ENCODE peak calls at places on chromosomes 4 and X, in six cellular contexts. I is thyroid gland, X is heart left ventricle, Y is stomach, U is breast epithelium, A is adrenal gland. H is an unnamed sample. For H3K4me1, the result is how much of the 10 kb centered on the place peaks cover.

GRCh38 chr4:118033148-118034060 is 882 bp upstream of the NDST3 start:
- DNase-seq in I (peak), X (peak), Y (peak), U (no peak), A (peak), H (no peak)

GRCh38 chrX:96538104-96538725 is 146.4 kb upstream of the DIAPH2 start:
- DNase-seq in I (no peak), X (no peak), Y (peak), U (no peak), A (no peak), H (no peak)

GRCh38 chr4:162347492-162348213 is 183.9 kb upstream of the FSTL5 start:
- DNase-seq in I (peak), X (no peak), Y (no peak), U (no peak), A (no peak), H (no peak)

GRCh38 chr4:123481034-123481433 is 84.4 kb downstream of the SPRY1 start:
- DNase-seq in I (no peak), X (no peak), Y (no peak), U (no peak), A (no peak), H (no peak)

GRCh38 chr4:158229768-158230167 is 19.5 kb downstream of the TMEM144 start:
- DNase-seq in I (no peak), X (no peak), Y (no peak), U (no peak), A (no peak), H (no peak)

GRCh38 chrX:866441-866990 is 235.9 kb downstream of the SHOX start:
- DNase-seq in I (no peak), X (no peak), Y (no peak), U (no peak), A (no peak), H (no peak)

GRCh38 chr4:188691811-188692210 is 552.6 kb downstream of the TRIML1 start:
- DNase-seq in I (no peak), X (no peak), Y (no peak), U (no peak), A (no peak), H (no peak)

GRCh38 chr4:158129649-158130048 is 43.2 kb downstream of the GASK1B start:
- DNase-seq in I (no peak), X (no peak), Y (no peak), U (no peak), A (no peak), H (no peak)

GRCh38 chrX:43493751-43494150 is 162.3 kb upstream of the MAOA start:
- DNase-seq in I (no peak), X (no peak), Y (no peak), U (no peak), A (no peak), H (no peak)

GRCh38 chr4:16785800-16786527 is 112.5 kb downstream of the LDB2 start:
- DNase-seq in I (no peak), X (no peak), Y (no peak), U (no peak), A (no peak), H (no peak)

GRCh38 chrX:153379971-153380581 is 21.1 kb downstream of the PNMA6E start:
- DNase-seq in I (peak), X (no peak), Y (no peak), U (no peak), A (peak), H (no peak)

GRCh38 chr4:109410226-109410625 is 23.4 kb upstream of the SEC24B start:
- DNase-seq in I (no peak), X (no peak), Y (no peak), U (no peak), A (no peak), H (no peak)

GRCh38 chr4:169102011-169102410 is 92.0 kb upstream of the CBR4 start:
- DNase-seq in I (no peak), X (no peak), Y (no peak), U (no peak), A (no peak), H (no peak)

GRCh38 chrX:68842351-68842750 is 13.5 kb downstream of the EFNB1 start:
- DNase-seq in I (no peak), X (no peak), Y (no peak), U (no peak), A (no peak), H (no peak)

GRCh38 chrX:13691845-13692334 is 3.0 kb downstream of the RAB9A start:
- DNase-seq in I (no peak), X (no peak), Y (no peak), U (no peak), A (peak), H (no peak)

GRCh38 chr4:132056466-132056865 is 1092.6 kb upstream of the PCDH10 start:
- DNase-seq in I (no peak), X (no peak), Y (no peak), U (no peak), A (no peak), H (no peak)

GRCh38 chr4:180990931-180991330 is 1252.3 kb upstream of the TENM3 start:
- DNase-seq in I (no peak), X (no peak), Y (no peak), U (no peak), A (no peak), H (no peak)

GRCh38 chr4:44965446-44966095 is 239.2 kb upstream of the GNPDA2 start:
- DNase-seq in I (no peak), X (no peak), Y (no peak), U (no peak), A (no peak), H (no peak)

GRCh38 chr4:41468122-41468521 is 69.8 kb upstream of the LIMCH1 start:
- DNase-seq in I (peak), X (no peak), Y (no peak), U (no peak), A (no peak), H (no peak)

GRCh38 chrX:54473993-54474859 is 21.8 kb downstream of the FGD1 start:
- DNase-seq in I (no peak), X (no peak), Y (no peak), U (no peak), A (no peak), H (no peak)

GRCh38 chrX:140709421-140709846 is at the start of gene LINC00632:
- DNase-seq in I (no peak), X (no peak), Y (no peak), U (no peak), A (no peak), H (no peak)

GRCh38 chr4:124191329-124191728 is 521.2 kb downstream of the ANKRD50 start:
- DNase-seq in I (no peak), X (no peak), Y (no peak), U (no peak), A (no peak), H (no peak)

GRCh38 chr4:16721618-16722291 is 176.7 kb downstream of the LDB2 start:
- DNase-seq in I (no peak), X (no peak), Y (no peak), U (no peak), A (no peak), H (no peak)

GRCh38 chr4:122313001-122313400 is 65.8 kb upstream of the ADAD1 start:
- DNase-seq in I (no peak), X (no peak), Y (no peak), U (no peak), A (no peak), H (no peak)

GRCh38 chrX:139766545-139766983 is 58.6 kb upstream of the MCF2 start:
- DNase-seq in I (no peak), X (no peak), Y (no peak), U (no peak), A (no peak), H (no peak)

GRCh38 chr4:95095352-95095974 is 337.7 kb downstream of the BMPR1B start:
- DNase-seq in I (no peak), X (no peak), Y (no peak), U (no peak), A (no peak), H (no peak)

GRCh38 chr4:87089368-87089767 is 131.1 kb downstream of the KLHL8 start:
- DNase-seq in I (no peak), X (no peak), Y (no peak), U (no peak), A (no peak), H (no peak)

GRCh38 chr4:164204434-164204833 is 549.5 kb upstream of the SMIM31 start:
- DNase-seq in I (no peak), X (no peak), Y (no peak), U (no peak), A (no peak), H (no peak)

DNA sequence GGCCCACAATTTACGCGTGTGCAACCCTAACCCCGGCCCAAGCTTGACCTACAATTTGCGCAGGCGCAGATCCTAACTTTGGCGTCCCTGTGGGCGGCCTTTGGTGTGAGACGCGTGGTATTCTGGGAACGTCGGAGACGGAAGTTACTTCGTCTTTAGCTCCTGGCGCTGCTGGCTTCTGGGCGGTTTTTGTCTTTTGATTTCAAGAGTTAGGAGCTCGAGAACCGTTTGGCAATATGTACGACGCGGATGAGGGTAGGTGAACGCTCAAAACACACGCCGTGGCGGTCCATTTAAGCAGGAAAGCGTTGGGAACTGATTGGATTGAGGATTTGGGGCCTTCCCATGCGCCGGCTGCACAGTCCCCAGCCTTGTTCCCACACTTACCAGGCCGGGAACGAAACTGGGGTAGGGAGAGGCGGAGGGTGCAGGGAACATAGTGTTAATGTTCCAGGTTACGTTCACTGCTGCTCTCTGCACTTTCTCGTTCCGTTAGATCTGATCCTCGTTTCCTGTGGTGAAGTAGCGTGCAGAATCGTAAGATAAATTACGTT is at the start of gene POLR2B:
- DNase-seq in I (peak), X (peak), Y (peak), U (peak), A (peak), H (peak)
- TF ChIP-seq POLR2A in I (peak), X (no peak), Y (peak), U (peak), A (peak), H (peak)

DNA sequence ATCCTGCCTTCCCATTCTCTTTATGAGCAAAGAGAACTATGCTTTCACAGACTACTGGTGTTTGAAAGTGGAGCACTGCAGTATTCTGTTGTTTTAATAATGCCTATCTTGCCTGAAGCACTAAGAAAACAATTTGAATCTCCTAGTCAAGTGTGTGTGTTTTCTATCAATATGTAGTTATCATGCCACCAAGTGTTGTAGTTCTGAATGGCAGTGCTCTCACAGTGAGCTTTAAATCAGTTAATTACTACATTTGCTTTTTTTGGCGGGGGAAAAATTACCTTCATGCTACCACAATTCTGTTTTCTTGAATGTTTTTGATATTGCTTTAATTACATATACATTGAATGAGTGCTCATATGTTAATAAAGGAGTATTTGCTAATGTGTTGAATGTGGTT is 143.6 kb upstream of the FAM47A start:
- DNase-seq in I (no peak), X (no peak), Y (no peak), U (no peak), A (no peak), H (no peak)
- H3K4me3 ChIP-seq in I (no peak), X (no peak), Y (no peak), U (no peak), A (no peak), H (no peak)

DNA sequence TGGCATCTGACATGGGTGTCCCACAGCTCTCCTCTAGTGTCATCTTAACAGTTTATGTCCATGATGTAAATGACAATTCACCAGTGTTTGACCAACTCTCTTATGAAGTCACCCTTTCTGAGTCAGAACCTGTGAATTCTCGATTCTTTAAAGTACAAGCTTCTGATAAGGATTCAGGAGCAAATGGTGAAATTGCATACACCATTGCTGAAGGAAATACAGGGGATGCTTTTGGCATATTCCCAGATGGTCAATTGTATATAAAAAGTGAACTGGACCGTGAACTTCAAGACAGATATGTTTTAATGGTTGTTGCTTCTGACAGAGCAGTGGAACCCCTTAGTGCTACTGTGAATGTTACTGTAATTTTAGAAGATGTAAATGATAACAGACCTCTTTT is 4.6 kb downstream of the FAT4 start:
- DNase-seq in I (no peak), X (no peak), Y (no peak), U (no peak), A (no peak), H (no peak)
- H3K4me1 ChIP-seq in I (under half), X (under half), Y (half or more), U (under half), A (under half), H (under half)

DNA sequence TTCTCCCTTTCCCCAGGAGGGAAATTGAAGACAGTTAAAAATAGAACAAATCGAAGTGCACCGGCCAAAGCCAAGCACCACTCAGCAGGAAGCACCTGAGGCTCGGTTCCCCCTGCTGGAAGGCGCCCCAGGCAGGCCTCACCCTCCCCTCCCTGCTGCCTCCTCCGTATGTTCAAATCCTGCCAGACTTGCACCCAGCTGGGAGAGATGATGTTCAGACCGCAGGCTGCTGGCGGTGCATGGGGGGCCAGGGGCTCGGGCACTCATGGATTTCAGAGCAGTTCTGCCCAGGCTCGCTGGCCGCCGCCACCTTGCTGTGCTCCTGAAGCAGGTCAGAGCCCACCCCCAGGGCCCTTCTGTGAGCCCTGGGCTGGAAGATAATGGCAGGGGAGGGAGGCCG is 91.4 kb downstream of the DCTD start:
- DNase-seq in I (peak), X (no peak), Y (no peak), U (no peak), A (no peak), H (no peak)
- TF ChIP-seq POLR2A in I (no peak), X (no peak), Y (no peak), U (no peak), A (no peak), H (no peak)

DNA sequence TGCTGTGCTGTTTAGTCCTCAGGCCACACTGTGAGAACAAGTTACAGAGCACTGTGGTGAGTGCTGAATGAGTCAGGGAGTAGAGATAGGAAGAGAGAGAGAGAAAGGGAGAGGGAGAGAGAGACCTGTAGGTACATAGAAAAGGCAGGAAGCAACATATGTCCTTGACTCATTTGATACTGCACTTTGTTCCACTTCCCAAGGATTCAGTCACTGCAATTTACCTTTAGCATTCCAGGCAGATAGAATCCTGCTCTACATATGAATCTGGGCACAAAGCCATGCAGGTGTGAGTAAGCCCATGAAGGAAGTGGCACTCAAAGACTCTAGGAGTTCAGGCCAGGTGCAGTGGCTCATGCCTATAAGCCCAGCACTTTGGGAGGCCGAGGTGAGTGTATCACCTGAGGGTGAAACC is 1.0 kb upstream of the DAPP1 start:
- DNase-seq in I (peak), X (no peak), Y (peak), U (no peak), A (no peak), H (no peak)
- H3K4me3 ChIP-seq in I (no peak), X (no peak), Y (no peak), U (no peak), A (no peak), H (no peak)

GRCh38 chr4:184450045-184450444 is 24.3 kb downstream of the IRF2 start:
- DNase-seq in I (no peak), X (no peak), Y (no peak), U (no peak), A (no peak), H (no peak)
- H3K4me1 ChIP-seq in I (under half), X (under half), Y (half or more), U (under half), A (half or more), H (half or more)

GRCh38 chrX:57121162-57121741 is at the start of gene SPIN2B:
- DNase-seq in I (peak), X (peak), Y (peak), U (peak), A (peak), H (peak)
- TF ChIP-seq POLR2A in I (peak), X (no peak), Y (no peak), U (no peak), A (peak), H (peak)

GRCh38 chr4:93029774-93030173 is 726.0 kb downstream of the GRID2 start:
- DNase-seq in I (no peak), X (no peak), Y (no peak), U (no peak), A (no peak), H (no peak)
- H3K4me3 ChIP-seq in I (no peak), X (no peak), Y (no peak), U (no peak), A (no peak), H (no peak)

GRCh38 chr4:84917087-84917821 is 49.2 kb downstream of the WDFY3 start:
- DNase-seq in I (no peak), X (no peak), Y (no peak), U (no peak), A (no peak), H (no peak)
- H3K4me1 ChIP-seq in I (under half), X (under half), Y (half or more), U (under half), A (under half), H (half or more)